ENCODE peak calls at places on chromosomes 13 and 19, in five cellular contexts. U is GM04503; X is activated CD4-positive, CD25-positive, alpha-beta regulatory T cell treated with anti-CD3 and anti-CD28 coated beads, Interleukin-2, amount 50 U/mL, for 72 hours; E is NCI-H460; Q is GM13976. V is an unnamed sample.

GRCh38 chr19:43489310-43489709 is 15.2 kb downstream of the PHLDB3 start:
- DNase-seq in E (no peak), X (no peak), U (no peak), Q (peak), V (no peak)

GRCh38 chr13:29507356-29507755 is 88.1 kb downstream of the SLC7A1 start:
- DNase-seq in Q (no peak), U (no peak), X (no peak), E (no peak), V (no peak)

GRCh38 chr13:80245162-80245733 is 95.7 kb downstream of the SPRY2 start:
- DNase-seq in X (no peak), Q (no peak), E (no peak), U (no peak), V (no peak)

GRCh38 chr19:55679343-55680257 is 4.6 kb downstream of the EPN1 start:
- DNase-seq in U (no peak), Q (no peak), X (no peak), E (no peak), V (peak)

GRCh38 chr13:106418556-106418955 is 116.9 kb downstream of the EFNB2 start:
- DNase-seq in E (no peak), U (peak), X (no peak), Q (no peak), V (no peak)

GRCh38 chr13:90103099-90103784 is 1244.2 kb upstream of the MIR17HG start:
- DNase-seq in Q (no peak), X (no peak), E (no peak), U (no peak), V (peak)

GRCh38 chr19:46635920-46636761 is at the start of gene GNG8:
- DNase-seq in X (no peak), E (no peak), Q (no peak), U (no peak), V (no peak)

GRCh38 chr13:48159436-48160225 is 64.7 kb upstream of the MED4 start:
- DNase-seq in E (no peak), Q (no peak), X (no peak), U (no peak), V (no peak)

GRCh38 chr19:732325-733069 is 18.4 kb upstream of the MISP start:
- DNase-seq in E (no peak), Q (no peak), X (no peak), U (no peak), V (no peak)

GRCh38 chr19:17209126-17210036 is 5.8 kb upstream of the USE1 start:
- DNase-seq in E (no peak), U (no peak), Q (peak), X (peak), V (no peak)

GRCh38 chr19:39053276-39054090 is 21.1 kb upstream of the FBXO27 start:
- DNase-seq in Q (no peak), E (no peak), X (no peak), U (no peak), V (no peak)

GRCh38 chr19:53868892-53869804 is 1.5 kb downstream of the MYADM start:
- DNase-seq in Q (peak), U (no peak), X (peak), E (no peak), V (peak)

GRCh38 chr13:36193151-36193855 is 21.1 kb downstream of the SOHLH2 start:
- DNase-seq in Q (no peak), U (peak), E (no peak), X (no peak), V (no peak)

GRCh38 chr13:33174491-33174890 is 111.1 kb downstream of the STARD13 start:
- DNase-seq in E (no peak), X (no peak), Q (no peak), U (no peak), V (no peak)

GRCh38 chr13:103349664-103350063 is 283.4 kb upstream of the SLC10A2 start:
- DNase-seq in U (no peak), X (no peak), Q (no peak), E (no peak), V (no peak)

GRCh38 chr13:50357586-50358118 is 342.4 kb downstream of the KCNRG start:
- DNase-seq in X (no peak), E (no peak), Q (no peak), U (peak), V (no peak)

V was measured in lower lobe of right lung.